ENCODE peak calls at places on chromosomes 2 and 18, in six cellular contexts. Q, A, U, M, H and Z are unnamed samples.
A peak's percentile ranks its signal among the peaks of the same experiment; 100 is the strongest.

GRCh38 chr2:29272311-29272710 is 157.1 kb downstream of the CLIP4 start:
- DNase-seq in U (no peak), H (no peak), A (no peak), Q (no peak), M (peak; percentile 33), Z (no peak)

GRCh38 chr2:236613607-236614006 is 44.0 kb downstream of the ACKR3 start:
- DNase-seq in U (no peak), M (no peak), A (no peak), H (no peak), Q (no peak), Z (no peak)

GRCh38 chr2:178163395-178163794 is 30.9 kb upstream of the OSBPL6 start:
- DNase-seq in M (no peak), U (no peak), A (no peak), H (no peak), Q (peak; percentile 6), Z (no peak)

GRCh38 chr2:169845016-169845415 is 17.8 kb downstream of the UBR3 start:
- DNase-seq in H (no peak), Q (no peak), A (no peak), U (no peak), M (no peak), Z (no peak)

GRCh38 chr18:8423051-8423558 is 186.1 kb upstream of the RAB12 start:
- DNase-seq in Q (peak; percentile 69), U (no peak), A (peak; percentile 6), H (no peak), M (no peak), Z (no peak)

GRCh38 chr2:24429711-24430110 is 61.3 kb upstream of the NCOA1 start:
- DNase-seq in M (no peak), A (no peak), Q (peak; percentile 49), U (no peak), H (no peak), Z (no peak)

GRCh38 chr2:8314063-8314462 is 367.8 kb upstream of the ID2 start:
- DNase-seq in A (no peak), H (no peak), Q (no peak), M (no peak), U (no peak), Z (no peak)

GRCh38 chr2:172877826-172878225 is 142.2 kb downstream of the RAPGEF4 start:
- DNase-seq in H (no peak), Q (peak; percentile 29), A (no peak), M (no peak), U (no peak), Z (no peak)

GRCh38 chr2:45199973-45200372 is 190.7 kb upstream of the SIX2 start:
- DNase-seq in A (no peak), Q (peak; percentile 28), M (no peak), U (no peak), H (no peak), Z (no peak)

GRCh38 chr2:218719457-218719856 is 8.8 kb downstream of the TTLL4 start:
- DNase-seq in H (no peak), Q (no peak), M (no peak), U (no peak), A (no peak), Z (no peak)

GRCh38 chr2:231065966-231066365 is 9.3 kb downstream of the PSMD1 start:
- DNase-seq in M (no peak), U (no peak), H (no peak), A (no peak), Q (no peak), Z (no peak)

GRCh38 chr2:68432696-68433658 is 34.1 kb downstream of the FBXO48 start:
- DNase-seq in A (no peak), Q (no peak), M (no peak), U (no peak), H (no peak), Z (no peak)

GRCh38 chr2:120034027-120034426 is 21.1 kb downstream of the EPB41L5 start:
- DNase-seq in M (no peak), U (no peak), A (no peak), Q (no peak), H (no peak), Z (no peak)

GRCh38 chr2:181877181-181877664 is 14.3 kb upstream of the ITPRID2 start:
- DNase-seq in A (no peak), H (peak; percentile 34), M (no peak), Q (no peak), U (no peak), Z (no peak)

GRCh38 chr2:43737855-43738254 is 36.0 kb upstream of the DYNC2LI1 start:
- DNase-seq in U (no peak), H (no peak), Q (no peak), M (no peak), A (no peak), Z (no peak)
- H3K27ac ChIP-seq in U (no peak overlapping the region), H (no peak overlapping the region), Q (no peak overlapping the region), M (no peak overlapping the region), A (peak overlapping the region; percentile 53), Z (no peak overlapping the region)

GRCh38 chr2:226114436-226114835 is 685.2 kb downstream of the IRS1 start:
- DNase-seq in U (peak; percentile 28), Q (peak; percentile 47), A (no peak), M (no peak), H (peak; percentile 56), Z (no peak)

GRCh38 chr2:226117506-226118065 is 682.0 kb downstream of the IRS1 start:
- DNase-seq in H (no peak), A (peak; percentile 26), M (no peak), U (no peak), Q (peak; percentile 24), Z (no peak)

GRCh38 chr2:226116346-226116745 is 683.3 kb downstream of the IRS1 start:
- DNase-seq in A (no peak), H (no peak), U (no peak), Q (no peak), M (no peak), Z (no peak)

GRCh38 chr2:226115832-226116200 is 683.8 kb downstream of the IRS1 start:
- DNase-seq in M (no peak), A (no peak), H (peak; percentile 70), U (no peak), Q (peak; percentile 24), Z (no peak)

GRCh38 chr2:226115102-226115831 is 684.4 kb downstream of the IRS1 start:
- DNase-seq in U (no peak), H (peak; percentile 92), Q (peak; percentile 89), A (peak; percentile 92), M (no peak), Z (no peak)
- H3K27ac ChIP-seq in U (no peak overlapping the region), H (peak overlapping the region; percentile 86), Q (no peak overlapping the region), A (peak overlapping the region; percentile 47), M (no peak overlapping the region), Z (no peak overlapping the region)

GRCh38 chr2:53765749-53766148 is 1.9 kb upstream of the CHAC2 start:
- DNase-seq in U (no peak), H (no peak), A (no peak), M (no peak), Q (no peak), Z (no peak)

GRCh38 chr2:53769318-53769945 is 1.8 kb downstream of the CHAC2 start:
- DNase-seq in H (no peak), U (no peak), M (no peak), Q (no peak), A (no peak), Z (no peak)

GRCh38 chr2:53770264-53770663 is 2.7 kb downstream of the CHAC2 start:
- DNase-seq in H (peak; percentile 23), A (no peak), Q (no peak), U (no peak), M (no peak), Z (no peak)

GRCh38 chr2:53768233-53768542 is 584 bp downstream of the CHAC2 start:
- DNase-seq in Q (peak; percentile 45), H (no peak), U (no peak), A (no peak), M (no peak), Z (no peak)

GRCh38 chr2:53767405-53768232 is at the start of gene CHAC2:
- DNase-seq in M (peak; percentile 89), H (peak; percentile 91), Q (peak; percentile 83), A (peak; percentile 33), U (peak; percentile 89), Z (peak; percentile 62)
- H3K27ac ChIP-seq in M (peak within 1 kb of the TSS; percentile 76), H (peak within 1 kb of the TSS; percentile 85), Q (peak within 1 kb of the TSS; percentile 76), A (peak within 1 kb of the TSS; percentile 55), U (peak within 1 kb of the TSS; percentile 85), Z (peak within 1 kb of the TSS; percentile 86)

DNA sequence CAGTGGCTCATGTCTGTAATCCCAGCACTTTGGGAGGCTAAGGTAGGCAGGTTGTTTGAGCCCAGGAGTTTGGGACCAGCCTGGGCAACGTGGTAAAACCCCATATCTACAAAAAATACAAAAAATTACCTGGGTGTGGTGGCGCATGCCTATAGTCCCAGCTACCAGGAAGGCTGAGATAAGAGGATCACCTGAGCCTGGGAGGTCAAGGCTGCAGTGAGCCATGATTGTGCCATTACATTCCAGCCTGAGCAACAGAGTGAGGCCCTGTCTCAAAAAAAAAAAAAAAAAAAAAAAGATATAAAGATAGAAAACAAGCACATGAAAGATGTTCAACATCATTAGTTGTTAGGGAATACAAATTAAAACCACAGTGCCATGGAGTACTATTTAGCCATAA is 65.3 kb upstream of the UGP2 start:
- DNase-seq in U (no peak), A (no peak), H (no peak), Q (no peak), M (no peak), Z (no peak)
- H3K27ac ChIP-seq in U (no peak overlapping the region), A (no peak overlapping the region), H (no peak overlapping the region), Q (no peak overlapping the region), M (no peak overlapping the region), Z (no peak overlapping the region)

GRCh38 chr2:176753752-176754474 is 458.7 kb upstream of the HNRNPA3 start:
- DNase-seq in M (no peak), Q (no peak), H (no peak), U (peak; percentile 34), A (no peak), Z (no peak)
- H3K27ac ChIP-seq in M (no peak overlapping the region), Q (no peak overlapping the region), H (no peak overlapping the region), U (no peak overlapping the region), A (no peak overlapping the region), Z (no peak overlapping the region)

GRCh38 chr2:234548720-234549420 is 52.0 kb upstream of the ARL4C start:
- DNase-seq in Q (peak; percentile 50), M (peak; percentile 70), H (peak; percentile 18), U (peak; percentile 62), A (no peak), Z (no peak)
- H3K27ac ChIP-seq in Q (no peak overlapping the region), M (no peak overlapping the region), H (no peak overlapping the region), U (no peak overlapping the region), A (no peak overlapping the region), Z (no peak overlapping the region)

GRCh38 chr2:11710632-11711381 is 35.6 kb upstream of the LPIN1 start:
- DNase-seq in U (no peak), A (no peak), Q (peak; percentile 52), H (no peak), M (no peak), Z (no peak)
- H3K27ac ChIP-seq in U (no peak overlapping the region), A (no peak overlapping the region), Q (no peak overlapping the region), H (no peak overlapping the region), M (peak overlapping the region; percentile 29), Z (peak overlapping the region; percentile 64)

GRCh38 chr2:241351640-241352031 is 4.4 kb upstream of the FARP2 start:
- DNase-seq in A (no peak), H (peak; percentile 64), Q (no peak), M (no peak), U (no peak), Z (no peak)
- H3K27ac ChIP-seq in A (no peak overlapping the region), H (peak overlapping the region; percentile 59), Q (no peak overlapping the region), M (no peak overlapping the region), U (no peak overlapping the region), Z (no peak overlapping the region)

GRCh38 chr2:36380624-36381481 is 25.3 kb downstream of the CRIM1 start:
- DNase-seq in H (peak; percentile 95), M (no peak), A (no peak), U (no peak), Q (peak; percentile 81), Z (no peak)
- H3K27ac ChIP-seq in H (peak overlapping the region; percentile 75), M (peak overlapping the region; percentile 29), A (no peak overlapping the region), U (no peak overlapping the region), Q (no peak overlapping the region), Z (no peak overlapping the region)